ENCODE peak calls at places on chromosomes 7 and 10, in ten cellular contexts. O is HTR-8/SVneo, X is mucosa of descending colon, G is fibroblast of pulmonary artery, Y is mesendoderm, J is Caki2, V is hypothalamus, H is activated T-helper 1 cell treated with Interleukin-2 at 50 U/mL for 16 hours, C is HT-29, D is hippocampal formation. R is an unnamed sample.

GRCh38 chr10:113445736-113446135 is 107.1 kb upstream of the HABP2 start:
- DNase-seq in O (no peak), X (no peak), G (no peak), Y (no peak), J (no peak), V (no peak), H (no peak), C (no peak), D (no peak), R (no peak)

GRCh38 chr10:78296794-78297193 is 263.1 kb downstream of the RPS24 start:
- DNase-seq in O (no peak), X (no peak), G (no peak), Y (no peak), J (no peak), V (no peak), H (no peak), C (no peak), D (no peak), R (no peak)

GRCh38 chr7:157607218-157607617 is 270.4 kb downstream of the DNAJB6 start:
- DNase-seq in O (no peak), X (peak; percentile 22), G (no peak), Y (peak; percentile 11), J (no peak), V (no peak), H (no peak), C (no peak), D (no peak), R (no peak)

GRCh38 chr7:117669818-117670217 is 190.0 kb downstream of the CFTR start:
- DNase-seq in O (no peak), X (no peak), G (no peak), Y (no peak), J (no peak), V (no peak), H (no peak), C (no peak), D (no peak), R (no peak)

GRCh38 chr10:121303273-121303890 is 294.9 kb downstream of the FGFR2 start:
- DNase-seq in O (no peak), X (no peak), G (no peak), Y (no peak), J (no peak), V (no peak), H (no peak), C (no peak), D (no peak), R (no peak)

GRCh38 chr10:97089209-97089865 is 96.4 kb downstream of the SLIT1 start:
- DNase-seq in O (peak; percentile 30), X (no peak), G (no peak), Y (peak; percentile 68), J (no peak), V (no peak), H (no peak), C (no peak), D (no peak), R (no peak)

GRCh38 chr10:90162464-90162863 is 461.1 kb downstream of the KIF20B start:
- DNase-seq in O (no peak), X (no peak), G (peak; percentile 28), Y (no peak), J (no peak), V (no peak), H (no peak), C (no peak), D (no peak), R (no peak)

GRCh38 chr10:32153252-32153651 is 97.0 kb upstream of the KIF5B start:
- DNase-seq in O (no peak), X (no peak), G (no peak), Y (no peak), J (no peak), V (no peak), H (no peak), C (no peak), D (no peak), R (no peak)

GRCh38 chr7:157674027-157674714 is 337.4 kb downstream of the DNAJB6 start:
- DNase-seq in O (no peak), X (no peak), G (no peak), Y (no peak), J (no peak), V (no peak), H (no peak), C (no peak), D (no peak), R (no peak)

GRCh38 chr10:22832198-22832597 is 95.7 kb upstream of the ARMC3 start:
- DNase-seq in O (no peak), X (no peak), G (no peak), Y (no peak), J (no peak), V (no peak), H (no peak), C (no peak), D (no peak), R (no peak)

GRCh38 chr7:102991540-102992214 is 78.9 kb downstream of the LRRC17 start:
- DNase-seq in O (peak; percentile 77), X (no peak), G (peak; percentile 94), Y (no peak), J (peak; percentile 86), V (no peak), H (no peak), C (peak; percentile 95), D (no peak), R (no peak)

GRCh38 chr10:125878957-125879835 is 1.9 kb downstream of the DHX32 start:
- DNase-seq in O (peak; percentile 44), X (no peak), G (peak; percentile 84), Y (peak; percentile 47), J (peak; percentile 92), V (no peak), H (no peak), C (peak; percentile 80), D (no peak), R (no peak)

GRCh38 chr10:102225646-102226541 is at the start of gene ELOVL3:
- DNase-seq in O (peak; percentile 75), X (peak; percentile 94), G (peak; percentile 95), Y (peak; percentile 98), J (peak; percentile 76), V (peak; percentile 59), H (peak; percentile 73), C (peak; percentile 94), D (peak; percentile 85), R (peak; percentile 80)

GRCh38 chr10:1048349-1048731 is 579 bp downstream of the IDI1 start:
- DNase-seq in O (no peak), X (peak; percentile 75), G (peak; percentile 52), Y (no peak), J (no peak), V (no peak), H (no peak), C (peak; percentile 36), D (no peak), R (peak; percentile 29)

GRCh38 chr7:18873674-18874341 is 243.6 kb downstream of the TWIST1 start:
- DNase-seq in O (peak; percentile 21), X (no peak), G (peak; percentile 37), Y (peak; percentile 65), J (no peak), V (no peak), H (no peak), C (peak; percentile 5), D (no peak), R (no peak)

GRCh38 chr10:67861750-67862460 is 22.6 kb upstream of the SIRT1 start:
- DNase-seq in O (no peak), X (no peak), G (no peak), Y (peak; percentile 82), J (no peak), V (no peak), H (no peak), C (no peak), D (no peak), R (no peak)

GRCh38 chr7:122886357-122887081 is at the start of gene CADPS2:
- DNase-seq in O (peak; percentile 48), X (peak; percentile 86), G (peak; percentile 87), Y (peak; percentile 90), J (peak; percentile 87), V (peak; percentile 45), H (no peak), C (peak; percentile 66), D (peak; percentile 69), R (no peak)

GRCh38 chr10:80459047-80459865 is 5.1 kb downstream of the TSPAN14 start:
- DNase-seq in O (no peak), X (peak; percentile 91), G (peak; percentile 46), Y (peak; percentile 79), J (peak; percentile 47), V (no peak), H (peak; percentile 57), C (peak; percentile 75), D (no peak), R (peak; percentile 67)

GRCh38 chr7:2508327-2509231 is 11.0 kb upstream of the LFNG start:
- DNase-seq in O (no peak), X (peak; percentile 91), G (no peak), Y (peak; percentile 41), J (no peak), V (no peak), H (peak; percentile 73), C (no peak), D (no peak), R (peak; percentile 83)

GRCh38 chr7:92811158-92811557 is 25.2 kb downstream of the CDK6 start:
- DNase-seq in O (no peak), X (no peak), G (no peak), Y (no peak), J (no peak), V (no peak), H (no peak), C (no peak), D (no peak), R (no peak)

GRCh38 chr10:29730461-29730860 is 95.7 kb upstream of the SVIL start:
- DNase-seq in O (no peak), X (no peak), G (no peak), Y (no peak), J (no peak), V (no peak), H (no peak), C (no peak), D (no peak), R (no peak)

GRCh38 chr7:92632791-92633190 is 42.6 kb upstream of the FAM133B start:
- DNase-seq in O (no peak), X (no peak), G (no peak), Y (no peak), J (no peak), V (no peak), H (no peak), C (no peak), D (no peak), R (no peak)

GRCh38 chr10:119206603-119207366 is 586 bp upstream of the GRK5 start:
- DNase-seq in O (peak; percentile 58), X (peak; percentile 77), G (peak; percentile 73), Y (peak; percentile 72), J (peak; percentile 68), V (peak; percentile 77), H (peak; percentile 58), C (peak; percentile 68), D (peak; percentile 69), R (peak; percentile 48)

GRCh38 chr10:131016556-131016955 is 295.0 kb downstream of the TCERG1L start:
- DNase-seq in O (no peak), X (no peak), G (no peak), Y (no peak), J (no peak), V (no peak), H (no peak), C (no peak), D (no peak), R (no peak)

GRCh38 chr7:19026888-19027287 is 90.5 kb downstream of the TWIST1 start:
- DNase-seq in O (no peak), X (no peak), G (peak; percentile 19), Y (no peak), J (no peak), V (no peak), H (no peak), C (no peak), D (no peak), R (no peak)

GRCh38 chr7:73742753-73743641 is 4.4 kb upstream of the ABHD11 start:
- DNase-seq in O (no peak), X (peak; percentile 98), G (no peak), Y (peak; percentile 99), J (peak; percentile 97), V (no peak), H (no peak), C (peak; percentile 100), D (peak; percentile 33), R (no peak)

GRCh38 chr10:77899080-77899477 is 27.5 kb downstream of the DLG5 start:
- DNase-seq in O (peak; percentile 66), X (peak; percentile 78), G (peak; percentile 43), Y (no peak), J (peak; percentile 76), V (no peak), H (no peak), C (peak; percentile 84), D (no peak), R (no peak)

GRCh38 chr10:79268100-79268670 is 79.1 kb upstream of the PPIF start:
- DNase-seq in O (no peak), X (no peak), G (peak; percentile 34), Y (no peak), J (no peak), V (no peak), H (no peak), C (no peak), D (no peak), R (no peak)

R was measured in CD4-positive, alpha-beta T cell.